ENCODE peak calls at places on chromosomes 2 and 18, in seven cellular contexts. Z, Y, P, F, M, T and D are unnamed samples.

GRCh38 chr2:100416939-100417744 is at the start of gene CHST10:
- DNase-seq in Z (peak; percentile 36), T (peak; percentile 63), F (peak; percentile 66), M (peak; percentile 70), Y (no peak), P (peak; percentile 85), D (peak; percentile 69)

GRCh38 chr2:113138428-113139322 is 11.3 kb downstream of the IL1RN start:
- DNase-seq in Y (peak; percentile 58), M (peak; percentile 76), F (peak; percentile 69), P (peak; percentile 73), Z (no peak), T (peak; percentile 79), D (peak; percentile 61)

GRCh38 chr2:77800410-77800809 is 278.2 kb upstream of the LRRTM4 start:
- DNase-seq in M (no peak), T (no peak), F (no peak), P (no peak), Y (no peak), Z (no peak), D (no peak)

GRCh38 chr2:173187911-173188788 is 112.5 kb downstream of the MAP3K20 start:
- DNase-seq in Z (peak; percentile 66), T (no peak), F (no peak), M (no peak), P (no peak), Y (no peak), D (peak; percentile 85)

GRCh38 chr2:102460467-102460866 is 12.6 kb upstream of the SLC9A4 start:
- DNase-seq in T (no peak), F (no peak), Y (no peak), Z (no peak), P (no peak), M (no peak), D (no peak)

GRCh38 chr18:9943311-9943710 is 29.5 kb downstream of the VAPA start:
- DNase-seq in Y (no peak), F (no peak), P (no peak), T (no peak), Z (no peak), M (no peak), D (no peak)

GRCh38 chr2:200713704-200714064 is 98.0 kb upstream of the BZW1 start:
- DNase-seq in Z (no peak), T (no peak), P (no peak), F (no peak), Y (no peak), M (peak; percentile 14), D (no peak)

GRCh38 chr2:18346364-18346763 is 214.1 kb downstream of the RDH14 start:
- DNase-seq in P (no peak), Z (peak; percentile 38), Y (no peak), F (no peak), T (no peak), M (no peak), D (no peak)

GRCh38 chr18:13623348-13623747 is 103.0 kb downstream of the FAM210A start:
- DNase-seq in M (no peak), F (no peak), Z (no peak), Y (no peak), P (no peak), T (no peak), D (no peak)

GRCh38 chr2:216777637-216778273 is 82.1 kb downstream of the TNP1 start:
- DNase-seq in T (peak; percentile 43), P (peak; percentile 88), Z (no peak), Y (peak; percentile 72), M (peak; percentile 96), F (peak; percentile 77), D (peak; percentile 83)

GRCh38 chr2:10761591-10761990 is 40.2 kb downstream of the ATP6V1C2 start:
- DNase-seq in M (no peak), Z (no peak), Y (no peak), P (no peak), T (no peak), F (no peak), D (no peak)

GRCh38 chr2:157625311-157625710 is 3.4 kb downstream of the ACVR1C start:
- DNase-seq in F (peak; percentile 20), Y (no peak), Z (no peak), M (no peak), P (no peak), T (no peak), D (peak; percentile 9)

GRCh38 chr2:154518872-154519271 is 179.6 kb upstream of the KCNJ3 start:
- DNase-seq in T (no peak), Z (no peak), P (no peak), M (no peak), Y (no peak), F (no peak), D (no peak)

GRCh38 chr2:169131587-169132512 is 62.5 kb downstream of the DHRS9 start:
- DNase-seq in M (peak; percentile 59), T (no peak), Z (peak; percentile 25), Y (peak; percentile 70), F (peak; percentile 53), P (peak; percentile 12), D (peak; percentile 50)

GRCh38 chr2:239985356-239985755 is 39.8 kb downstream of the NDUFA10 start:
- DNase-seq in P (no peak), M (no peak), Z (no peak), T (no peak), F (no peak), Y (no peak), D (no peak)

GRCh38 chr2:26489213-26489850 is 11.4 kb upstream of the OTOF start:
- DNase-seq in Y (no peak), M (no peak), F (no peak), Z (no peak), P (no peak), T (no peak), D (no peak)

GRCh38 chr2:39118786-39119499 is 1.9 kb downstream of the SOS1 start:
- DNase-seq in P (no peak), F (peak; percentile 48), Z (no peak), M (no peak), T (no peak), Y (no peak), D (peak; percentile 75)

GRCh38 chr18:28018361-28018760 is 158.6 kb downstream of the CDH2 start:
- DNase-seq in P (no peak), T (no peak), Y (no peak), M (no peak), Z (peak; percentile 39), F (no peak), D (no peak)

GRCh38 chr2:21041462-21041861 is 2.4 kb downstream of the APOB start:
- DNase-seq in T (no peak), M (no peak), P (no peak), Y (no peak), Z (no peak), F (no peak), D (no peak)

GRCh38 chr2:21039979-21040467 is 3.9 kb downstream of the APOB start:
- DNase-seq in Z (no peak), Y (no peak), M (no peak), T (no peak), P (no peak), F (no peak), D (no peak)

GRCh38 chr2:21041943-21042707 is 1.7 kb downstream of the APOB start:
- DNase-seq in P (no peak), T (no peak), Y (no peak), Z (no peak), F (no peak), M (no peak), D (peak; percentile 20)

GRCh38 chr2:21039080-21039556 is 4.8 kb downstream of the APOB start:
- DNase-seq in T (no peak), M (no peak), F (no peak), Z (no peak), P (no peak), Y (no peak), D (no peak)

DNA sequence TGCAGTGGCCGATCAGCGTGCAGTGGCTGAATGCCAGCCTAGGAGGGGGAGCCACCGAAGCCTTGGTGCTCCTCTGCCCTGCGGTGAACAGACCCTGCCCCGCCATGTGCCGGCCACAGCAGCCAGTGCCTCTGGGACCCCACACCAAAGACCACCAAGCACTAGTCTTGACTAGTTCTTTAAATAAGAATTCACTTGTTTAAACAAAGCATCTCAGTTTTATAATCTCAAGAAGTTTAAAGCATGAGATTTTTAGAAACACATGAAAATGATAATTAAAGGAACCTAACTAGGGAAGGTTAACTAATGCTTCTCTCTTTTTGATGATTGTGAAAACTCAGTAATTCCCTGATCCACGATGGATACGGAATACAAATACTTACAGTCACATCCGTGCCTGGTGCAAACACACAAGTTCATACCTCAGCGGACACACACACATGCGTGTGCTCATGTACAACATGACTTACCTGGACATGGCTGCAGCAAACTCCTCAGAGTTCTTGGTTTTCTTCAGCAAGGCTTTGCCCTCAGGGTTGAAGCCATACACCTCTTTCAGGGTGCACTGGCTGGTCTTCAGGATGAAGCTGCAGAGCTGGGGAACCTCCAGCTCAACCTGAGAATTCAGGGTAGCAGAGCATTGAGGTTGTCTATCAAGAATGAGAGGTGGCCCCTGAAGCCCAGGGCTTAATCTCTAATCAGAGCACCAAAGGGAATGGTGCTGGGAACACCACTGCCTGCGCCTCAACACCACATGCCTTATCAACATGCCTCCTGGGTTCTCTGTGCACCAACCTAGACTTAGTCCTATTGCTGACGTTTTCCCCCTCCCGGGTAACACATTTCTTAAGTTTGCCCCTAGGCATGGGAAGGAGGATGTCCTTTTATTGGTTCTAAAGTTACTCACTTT is 3.1 kb downstream of the APOB start:
- DNase-seq in M (no peak), T (no peak), Y (no peak), Z (no peak), F (no peak), P (no peak), D (no peak)
- H3K4me2 ChIP-seq in M (no peak overlapping the region), T (no peak overlapping the region), Y (no peak overlapping the region), Z (no peak overlapping the region), F (no peak overlapping the region), P (no peak overlapping the region), D (no peak overlapping the region)

GRCh38 chr2:180871649-180872048 is 108.8 kb upstream of the UBE2E3 start:
- DNase-seq in M (no peak), F (no peak), Y (no peak), P (no peak), Z (peak; percentile 12), T (no peak), D (no peak)
- H3K4me2 ChIP-seq in M (no peak overlapping the region), F (no peak overlapping the region), Y (no peak overlapping the region), P (no peak overlapping the region), Z (no peak overlapping the region), T (no peak overlapping the region), D (no peak overlapping the region)

DNA sequence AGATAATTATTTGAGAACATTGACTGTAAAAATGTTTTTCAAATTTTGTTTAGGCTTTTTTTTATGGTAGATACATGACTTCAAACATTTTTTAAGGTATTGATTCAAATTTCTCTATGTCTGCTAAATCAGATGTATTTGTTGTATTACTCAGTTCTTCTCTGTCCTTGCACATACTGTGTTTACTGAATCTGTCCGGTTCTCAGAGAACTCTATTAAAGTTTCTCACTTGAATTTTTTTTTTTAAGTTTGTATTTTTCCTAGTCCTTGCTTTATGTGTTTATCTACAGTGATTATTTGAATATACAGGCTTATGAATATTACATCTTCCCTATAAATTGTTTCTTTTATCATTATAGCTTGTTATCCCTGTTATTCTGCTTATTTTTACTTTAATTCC is 5.3 kb downstream of the SEPTIN2 start:
- DNase-seq in F (no peak), M (no peak), Z (no peak), Y (no peak), T (no peak), P (no peak), D (no peak)
- H3K4me2 ChIP-seq in F (no peak overlapping the region), M (no peak overlapping the region), Z (peak overlapping the region; percentile 98), Y (no peak overlapping the region), T (no peak overlapping the region), P (peak overlapping the region; percentile 5), D (peak overlapping the region; percentile 45)

DNA sequence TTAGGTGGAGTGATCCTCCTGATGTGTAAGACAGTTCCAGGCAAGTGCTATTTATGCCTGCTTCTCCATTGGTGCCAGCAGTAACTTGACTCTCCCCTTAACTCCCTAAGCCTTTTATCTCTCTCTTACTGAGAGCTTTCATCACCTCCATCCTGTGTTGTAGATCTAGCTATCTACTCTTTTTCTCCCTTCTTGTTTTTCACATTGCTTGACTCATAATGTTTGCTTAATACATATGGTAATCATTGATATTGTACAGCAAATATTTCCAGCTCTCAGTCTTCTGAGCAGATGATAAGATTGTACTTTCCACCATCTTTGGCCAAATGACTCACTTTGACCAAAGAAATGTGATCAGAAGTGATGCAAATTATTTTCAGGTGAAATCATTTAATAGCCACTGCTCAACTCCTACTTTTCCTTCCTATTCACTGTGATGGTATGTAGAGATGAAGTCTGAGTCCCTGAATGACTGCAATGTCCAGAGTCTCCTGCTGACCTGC is 165.0 kb downstream of the PLCL1 start:
- DNase-seq in T (no peak), Y (no peak), F (no peak), M (no peak), Z (peak; percentile 82), P (no peak), D (peak; percentile 84)
- H3K4me2 ChIP-seq in T (no peak overlapping the region), Y (no peak overlapping the region), F (no peak overlapping the region), M (no peak overlapping the region), Z (no peak overlapping the region), P (no peak overlapping the region), D (no peak overlapping the region)